ENCODE peak calls at places on chromosomes 13 and 19, in seven cellular contexts. Q, W, D, S, R, T and I are unnamed samples.

GRCh38 chr19:48896191-48896720 is 2.3 kb downstream of the TULP2 start:
- DNase-seq in Q (peak), W (peak), S (peak), D (no peak), R (peak), T (no peak), I (no peak)

GRCh38 chr19:13784731-13785452 is 10.4 kb upstream of the ZSWIM4 start:
- DNase-seq in S (peak), T (peak), W (peak), R (peak), Q (peak), D (peak), I (no peak)

GRCh38 chr13:99501952-99502310 is 659 bp downstream of the TM9SF2 start:
- DNase-seq in R (no peak), T (no peak), Q (peak), W (peak), S (peak), D (peak), I (no peak)

GRCh38 chr19:48182434-48182833 is 12.0 kb downstream of the ZSWIM9 start:
- DNase-seq in Q (no peak), T (no peak), W (no peak), D (no peak), S (peak), R (no peak), I (no peak)

GRCh38 chr19:53196777-53197396 is 3.7 kb upstream of the ZNF665 start:
- DNase-seq in Q (peak), S (peak), W (peak), D (peak), R (peak), T (peak), I (peak)

GRCh38 chr13:103640617-103641016 is 574.4 kb upstream of the SLC10A2 start:
- DNase-seq in T (no peak), R (no peak), S (no peak), W (no peak), D (no peak), Q (peak), I (no peak)

GRCh38 chr19:18438331-18439024 is 545 bp upstream of the ISYNA1 start:
- DNase-seq in R (peak), Q (peak), W (peak), T (no peak), D (no peak), S (peak), I (no peak)

GRCh38 chr19:13827656-13828055 is 32.4 kb downstream of the ZSWIM4 start:
- DNase-seq in T (no peak), S (no peak), W (no peak), Q (no peak), D (no peak), R (no peak), I (no peak)

GRCh38 chr19:8571006-8571411 is 6.2 kb downstream of the MYO1F start:
- DNase-seq in D (peak), S (no peak), W (peak), T (no peak), R (no peak), Q (peak), I (no peak)

GRCh38 chr13:41905600-41906254 is 55.2 kb downstream of the VWA8 start:
- DNase-seq in S (peak), W (peak), Q (peak), T (no peak), R (peak), D (peak), I (no peak)

GRCh38 chr13:99970761-99971575 is 599 bp downstream of the ZIC5 start:
- DNase-seq in S (peak), D (no peak), W (no peak), T (no peak), Q (no peak), R (peak), I (no peak)

GRCh38 chr13:35894636-35895035 is 236.5 kb downstream of the DCLK1 start:
- DNase-seq in D (no peak), R (no peak), Q (no peak), W (no peak), T (no peak), S (no peak), I (no peak)

GRCh38 chr19:50252111-50252886 is 48.9 kb downstream of the MYH14 start:
- DNase-seq in T (no peak), S (peak), R (peak), W (peak), D (peak), Q (peak), I (no peak)

GRCh38 chr19:58218899-58219298 is 9.8 kb upstream of the ZNF544 start:
- DNase-seq in D (peak), Q (peak), S (peak), W (peak), T (no peak), R (peak), I (no peak)

GRCh38 chr19:18433039-18433691 is 4.8 kb downstream of the ISYNA1 start:
- DNase-seq in W (no peak), Q (no peak), T (no peak), R (peak), D (no peak), S (peak), I (no peak)

GRCh38 chr19:32404213-32404938 is 1.2 kb upstream of the DPY19L3 start:
- DNase-seq in S (peak), Q (peak), D (no peak), W (no peak), R (no peak), T (no peak), I (no peak)

GRCh38 chr13:52001120-52001731 is 10.0 kb downstream of the ATP7B start:
- DNase-seq in R (peak), D (peak), T (no peak), W (peak), Q (peak), S (peak), I (no peak)

GRCh38 chr13:27353166-27353583 is 71.2 kb upstream of the GTF3A start:
- DNase-seq in W (peak), T (no peak), Q (peak), D (peak), R (no peak), S (no peak), I (no peak)

GRCh38 chr19:49400034-49400433 is 12.0 kb downstream of the KASH5 start:
- DNase-seq in R (no peak), T (no peak), Q (no peak), D (no peak), W (no peak), S (no peak), I (no peak)

GRCh38 chr13:110258876-110259631 is 47.9 kb downstream of the COL4A1 start:
- DNase-seq in R (no peak), S (no peak), D (peak), W (no peak), T (no peak), Q (no peak), I (no peak)

GRCh38 chr19:42253245-42254082 is 1.5 kb downstream of the ERF start:
- DNase-seq in D (peak), Q (peak), R (peak), T (no peak), S (peak), W (peak), I (no peak)

GRCh38 chr13:94090773-94091172 is 388.7 kb downstream of the DCT start:
- DNase-seq in D (no peak), Q (peak), R (no peak), T (no peak), W (no peak), S (no peak), I (no peak)

GRCh38 chr19:4130635-4131438 is 6.9 kb upstream of the MAP2K2 start:
- DNase-seq in S (no peak), R (peak), D (peak), W (peak), Q (peak), T (no peak), I (peak)

GRCh38 chr19:19417618-19418270 is 12.3 kb downstream of the GATAD2A start:
- DNase-seq in D (no peak), S (no peak), R (no peak), T (no peak), Q (no peak), W (no peak), I (no peak)

GRCh38 chr13:97266734-97267417 is 44.7 kb downstream of the MBNL2 start:
- DNase-seq in W (no peak), T (no peak), R (no peak), Q (peak), D (no peak), S (peak), I (no peak)

GRCh38 chr19:56839665-56840451 is 668 bp downstream of the PEG3 start:
- DNase-seq in R (no peak), T (peak), D (peak), S (no peak), Q (peak), W (peak), I (peak)

GRCh38 chr13:49814551-49815270 is 22.2 kb upstream of the KPNA3 start:
- DNase-seq in T (no peak), W (no peak), S (no peak), D (peak), R (no peak), Q (no peak), I (no peak)

GRCh38 chr13:111549464-111549863 is 229.0 kb downstream of the TEX29 start:
- DNase-seq in S (no peak), W (no peak), D (no peak), R (no peak), Q (no peak), T (no peak), I (no peak)

GRCh38 chr19:19458110-19458816 is 52.8 kb downstream of the GATAD2A start:
- DNase-seq in S (no peak), D (no peak), W (no peak), T (no peak), Q (peak), R (no peak), I (peak)

DNA sequence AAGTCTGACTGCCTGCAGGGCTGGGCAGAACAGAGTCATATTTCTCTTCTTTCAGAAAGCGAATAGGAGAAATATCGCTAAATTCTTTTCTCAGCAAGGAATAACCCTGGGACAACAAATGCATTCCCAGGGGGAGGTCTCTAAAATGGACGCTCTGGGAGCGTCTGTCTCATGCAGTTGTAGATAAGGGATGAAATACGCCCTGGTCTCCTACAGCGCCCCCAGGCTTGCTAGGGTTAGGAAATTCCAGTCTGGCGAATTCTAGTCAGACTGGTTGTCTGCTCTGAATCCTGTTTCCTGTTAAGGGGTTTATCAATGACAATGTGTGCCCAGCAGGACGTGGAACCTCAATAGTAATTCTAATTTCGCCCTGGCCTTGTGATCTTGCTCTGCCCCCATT is 1214.1 kb downstream of the DIAPH3 start:
- DNase-seq in D (no peak), T (no peak), Q (no peak), S (peak), R (no peak), W (no peak), I (no peak)
- TF ChIP-seq CTCF in D (no peak), T (no peak), Q (no peak), S (no peak), R (no peak), W (no peak), I (no peak)

GRCh38 chr13:113495494-113496251 is 5.2 kb upstream of the DCUN1D2 start:
- DNase-seq in R (no peak), S (peak), Q (peak), D (no peak), T (no peak), W (peak), I (no peak)
- H3K4me3 ChIP-seq in R (no peak), S (peak), Q (peak), D (no peak), T (no peak), W (no peak), I (peak)

DNA sequence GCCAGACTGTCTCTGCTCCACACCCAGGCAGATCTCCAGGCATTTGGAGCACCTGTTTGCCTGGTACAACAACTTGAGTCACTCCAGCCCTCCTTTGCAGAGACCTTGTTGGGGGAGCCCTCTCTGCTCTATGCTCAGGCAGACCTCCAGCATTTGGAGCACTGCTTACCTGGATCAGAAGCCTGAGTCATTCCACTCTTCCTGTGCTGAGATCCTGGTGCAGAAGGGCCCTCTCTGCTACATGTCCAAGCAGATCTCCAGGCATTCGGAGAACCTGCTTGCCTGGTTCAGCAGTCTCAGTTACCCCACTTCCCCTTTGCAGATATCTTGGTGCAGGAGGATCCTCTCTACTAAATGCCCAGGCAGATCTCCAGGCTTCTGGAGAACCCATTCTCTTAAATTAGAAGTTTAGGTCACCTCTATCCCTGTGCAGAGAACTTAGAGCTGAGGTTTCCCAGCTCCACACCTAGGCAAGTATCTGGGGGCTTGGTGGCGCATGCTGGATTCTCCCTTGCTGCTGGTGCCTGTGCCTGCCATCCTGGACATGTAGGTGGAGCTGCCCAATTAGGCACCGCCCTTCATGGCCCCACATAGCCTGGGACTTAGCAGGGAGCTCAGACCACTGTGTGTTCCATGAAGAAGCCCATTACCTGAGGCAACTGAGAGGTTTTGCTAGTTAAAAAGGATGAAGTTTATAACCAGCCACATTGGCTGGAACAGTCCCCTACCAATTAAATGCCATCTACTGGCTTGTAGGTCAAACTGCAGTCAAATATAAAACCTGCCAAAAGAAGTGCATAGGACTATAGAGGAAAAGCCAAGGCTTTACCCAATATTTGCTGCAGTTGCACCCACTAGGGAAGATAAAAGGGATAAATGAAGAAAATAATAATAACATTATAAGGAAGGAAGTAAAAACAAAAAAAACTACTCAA is 97.6 kb upstream of the SLITRK6 start:
- DNase-seq in R (no peak), D (peak), Q (peak), T (no peak), W (no peak), S (peak), I (no peak)
- TF ChIP-seq CTCF in R (no peak), D (peak), Q (peak), T (no peak), W (no peak), S (peak), I (peak)

GRCh38 chr19:10818306-10819123 is 17.5 kb downstream of the TMED1 start:
- DNase-seq in R (no peak), W (no peak), Q (no peak), S (no peak), T (no peak), D (no peak), I (no peak)

GRCh38 chr19:10816691-10817090 is 19.3 kb downstream of the TMED1 start:
- DNase-seq in D (no peak), W (no peak), T (no peak), Q (no peak), S (no peak), R (no peak), I (no peak)

GRCh38 chr19:10819124-10820060 is 16.6 kb downstream of the TMED1 start:
- DNase-seq in Q (no peak), D (no peak), T (no peak), S (no peak), W (no peak), R (no peak), I (no peak)

GRCh38 chr19:10815969-10816635 is 19.9 kb downstream of the TMED1 start:
- DNase-seq in S (peak), W (no peak), Q (peak), R (no peak), T (no peak), D (no peak), I (no peak)

DNA sequence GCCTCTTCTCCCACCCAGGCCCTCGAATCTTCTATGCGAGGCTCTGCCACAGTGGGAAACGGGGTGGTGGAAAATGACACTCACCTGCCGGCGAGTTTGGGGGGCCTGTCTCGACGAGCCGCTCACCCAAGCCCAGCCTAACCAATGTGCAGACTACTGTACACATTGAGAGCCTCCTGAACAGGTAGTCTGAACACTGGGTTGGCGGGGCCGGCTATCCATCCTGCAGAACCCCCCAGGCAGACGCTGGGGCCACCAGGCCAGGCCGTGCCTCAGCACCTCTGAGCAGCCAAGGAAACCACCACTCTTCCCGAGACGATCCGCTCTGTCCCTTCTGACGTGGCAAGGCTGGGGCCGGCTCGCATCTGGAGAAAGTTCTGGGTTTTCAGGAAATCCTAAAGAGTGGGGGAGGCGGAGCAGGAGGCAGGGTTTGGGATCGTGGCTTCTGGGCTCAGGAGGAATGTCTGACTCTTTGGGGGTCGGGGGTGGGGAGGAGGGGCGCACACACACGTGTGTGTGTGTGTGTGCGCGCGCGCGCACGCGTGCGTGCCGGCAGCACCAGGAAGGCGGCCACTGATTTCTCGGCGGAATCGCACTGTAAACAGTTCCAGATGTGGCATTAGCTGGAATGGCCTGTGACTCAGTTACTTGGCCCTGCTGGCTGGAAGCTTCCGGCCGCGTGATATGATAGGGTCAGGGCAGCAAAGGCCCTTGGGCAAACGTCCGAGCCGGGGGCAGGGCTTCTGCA is 18.5 kb downstream of the TMED1 start:
- DNase-seq in W (peak), Q (peak), T (no peak), D (no peak), S (peak), R (no peak), I (no peak)
- H3K4me3 ChIP-seq in W (peak), Q (peak), T (peak), D (no peak), S (no peak), R (no peak), I (no peak)

GRCh38 chr19:15840833-15841232 is 25.4 kb upstream of the OR10H1 start:
- DNase-seq in W (no peak), S (no peak), T (no peak), R (no peak), Q (no peak), D (no peak), I (no peak)
- TF ChIP-seq CTCF in W (no peak), S (no peak), T (no peak), R (no peak), Q (no peak), D (no peak), I (no peak)

GRCh38 chr19:29724102-29724641 is 9.1 kb upstream of the C19orf12 start:
- DNase-seq in R (no peak), D (no peak), T (no peak), S (peak), W (peak), Q (peak), I (no peak)

GRCh38 chr19:29727906-29728305 is 12.8 kb upstream of the C19orf12 start:
- DNase-seq in W (no peak), S (no peak), T (no peak), Q (no peak), R (no peak), D (no peak), I (no peak)

GRCh38 chr19:29724741-29725140 is 9.7 kb upstream of the C19orf12 start:
- DNase-seq in Q (no peak), D (no peak), T (no peak), S (peak), R (no peak), W (no peak), I (no peak)
- H3K4me3 ChIP-seq in Q (no peak), D (peak), T (no peak), S (peak), R (no peak), W (peak), I (peak)

GRCh38 chr19:23286477-23286876 is 36.3 kb upstream of the ZNF724 start:
- DNase-seq in D (no peak), T (no peak), W (no peak), R (no peak), Q (no peak), S (peak), I (no peak)
- TF ChIP-seq CTCF in D (peak), T (no peak), W (peak), R (no peak), Q (peak), S (peak), I (peak)

GRCh38 chr13:33213797-33214196 is 71.8 kb downstream of the STARD13 start:
- DNase-seq in D (no peak), S (peak), W (peak), R (no peak), Q (peak), T (no peak), I (no peak)
- H3K4me3 ChIP-seq in D (no peak), S (no peak), W (no peak), R (no peak), Q (no peak), T (no peak), I (no peak)

GRCh38 chr19:1720237-1720636 is 33.1 kb upstream of the ONECUT3 start:
- DNase-seq in S (peak), R (no peak), D (no peak), W (no peak), T (no peak), Q (no peak), I (no peak)

GRCh38 chr19:1730157-1730556 is 23.1 kb upstream of the ONECUT3 start:
- DNase-seq in T (no peak), Q (no peak), D (no peak), W (no peak), S (no peak), R (no peak), I (no peak)

GRCh38 chr19:1729568-1729925 is 23.8 kb upstream of the ONECUT3 start:
- DNase-seq in W (no peak), Q (no peak), D (no peak), R (no peak), S (no peak), T (no peak), I (no peak)

GRCh38 chr19:1728816-1729567 is 24.3 kb upstream of the ONECUT3 start:
- DNase-seq in S (no peak), W (no peak), R (no peak), T (no peak), D (no peak), Q (no peak), I (no peak)

GRCh38 chr19:1725100-1726064 is 27.9 kb upstream of the ONECUT3 start:
- DNase-seq in Q (peak), W (peak), D (peak), T (no peak), S (peak), R (peak), I (no peak)
- TF ChIP-seq CTCF in Q (no peak), W (no peak), D (no peak), T (no peak), S (no peak), R (no peak), I (no peak)